ENCODE peak calls at places on chromosomes 6 and 20, in four cellular contexts. Q is cardiac muscle cell, M is adrenal gland, N is WERI-Rb-1. L is an unnamed sample.

GRCh38 chr6:20712011-20712410 is 177.8 kb downstream of the CDKAL1 start:
- DNase-seq in Q (peak; percentile 28), M (no peak), N (no peak), L (no peak)

GRCh38 chr20:11305406-11305805 is 612.3 kb upstream of the BTBD3 start:
- DNase-seq in Q (no peak), M (no peak), N (no peak), L (no peak)

GRCh38 chr6:133309579-133309978 is 68.4 kb downstream of the EYA4 start:
- DNase-seq in Q (peak; percentile 71), M (no peak), N (no peak), L (no peak)

GRCh38 chr6:18269253-18269652 is 4.9 kb upstream of the DEK start:
- DNase-seq in Q (peak; percentile 4), M (peak; percentile 71), N (no peak), L (no peak)

GRCh38 chr6:38713812-38714211 is 1.3 kb upstream of the DNAH8 start:
- DNase-seq in Q (no peak), M (no peak), N (no peak), L (no peak)

GRCh38 chr6:32192608-32193039 is at the start of gene GPSM3:
- DNase-seq in Q (peak; percentile 70), M (peak; percentile 22), N (no peak), L (peak; percentile 82)

GRCh38 chr6:151128764-151129370 is 110.9 kb upstream of the AKAP12 start:
- DNase-seq in Q (no peak), M (no peak), N (no peak), L (no peak)

GRCh38 chr6:111527367-111527766 is 44.3 kb upstream of the REV3L start:
- DNase-seq in Q (no peak), M (no peak), N (no peak), L (no peak)

GRCh38 chr6:138161434-138162103 is at the start of gene ARFGEF3:
- DNase-seq in Q (peak; percentile 13), M (peak; percentile 22), N (peak; percentile 65), L (peak; percentile 72)

GRCh38 chr6:89433637-89434499 is 916 bp downstream of the ANKRD6 start:
- DNase-seq in Q (peak; percentile 9), M (no peak), N (peak; percentile 23), L (no peak)

GRCh38 chr20:36836591-36837329 is 39.2 kb upstream of the TLDC2 start:
- DNase-seq in Q (peak; percentile 65), M (peak; percentile 74), N (peak; percentile 89), L (peak; percentile 79)

GRCh38 chr6:7899046-7899888 is 11.3 kb downstream of the TXNDC5 start:
- DNase-seq in Q (no peak), M (no peak), N (peak; percentile 38), L (no peak)

GRCh38 chr20:50240092-50240491 is 49.5 kb downstream of the CEBPB start:
- DNase-seq in Q (no peak), M (no peak), N (no peak), L (no peak)

GRCh38 chr6:26094036-26094435 is 6.8 kb downstream of the HFE start:
- DNase-seq in Q (no peak), M (no peak), N (no peak), L (no peak)

GRCh38 chr20:59781236-59781635 is 152.2 kb downstream of the SYCP2 start:
- DNase-seq in Q (no peak), M (no peak), N (no peak), L (peak; percentile 13)

GRCh38 chr20:57066126-57066900 is 200.1 kb downstream of the BMP7 start:
- DNase-seq in Q (no peak), M (no peak), N (no peak), L (no peak)

GRCh38 chr20:25310921-25311728 is 63.2 kb downstream of the PYGB start:
- DNase-seq in Q (peak; percentile 53), M (no peak), N (no peak), L (no peak)

GRCh38 chr20:58092353-58092752 is 136.1 kb downstream of the ANKRD60 start:
- DNase-seq in Q (no peak), M (no peak), N (no peak), L (no peak)

GRCh38 chr20:58436868-58437645 is 48.0 kb downstream of the VAPB start:
- DNase-seq in Q (no peak), M (no peak), N (no peak), L (no peak)

GRCh38 chr6:98769546-98769945 is 64.8 kb upstream of the POU3F2 start:
- DNase-seq in Q (peak; percentile 5), M (no peak), N (peak; percentile 56), L (no peak)
- TF ChIP-seq CTCF in Q (no peak), M (no peak), N (peak; percentile 39), L (peak; percentile 8)

GRCh38 chr20:45487231-45487635 is 17.7 kb downstream of the WFDC2 start:
- DNase-seq in Q (no peak), M (no peak), N (no peak), L (no peak)
- TF ChIP-seq CTCF in Q (peak; percentile 12), M (no peak), N (peak; percentile 14), L (no peak)

GRCh38 chr6:49003348-49003747 is 459.7 kb downstream of the MMUT start:
- DNase-seq in Q (no peak), M (no peak), N (no peak), L (no peak)

GRCh38 chr6:49001856-49002255 is 461.2 kb downstream of the MMUT start:
- DNase-seq in Q (peak; percentile 40), M (peak; percentile 26), N (no peak), L (no peak)

GRCh38 chr6:49004806-49005205 is 458.2 kb downstream of the MMUT start:
- DNase-seq in Q (no peak), M (no peak), N (no peak), L (no peak)
- TF ChIP-seq CTCF in Q (no peak), M (no peak), N (no peak), L (no peak)

GRCh38 chr6:168608113-168608400 is 167.1 kb downstream of the SMOC2 start:
- DNase-seq in Q (no peak), M (no peak), N (no peak), L (no peak)

GRCh38 chr6:168607272-168608112 is 166.5 kb downstream of the SMOC2 start:
- DNase-seq in Q (no peak), M (no peak), N (no peak), L (no peak)

GRCh38 chr6:168603234-168603633 is 162.2 kb downstream of the SMOC2 start:
- DNase-seq in Q (no peak), M (no peak), N (no peak), L (no peak)

GRCh38 chr6:168606722-168607121 is 165.7 kb downstream of the SMOC2 start:
- DNase-seq in Q (no peak), M (no peak), N (no peak), L (no peak)

DNA sequence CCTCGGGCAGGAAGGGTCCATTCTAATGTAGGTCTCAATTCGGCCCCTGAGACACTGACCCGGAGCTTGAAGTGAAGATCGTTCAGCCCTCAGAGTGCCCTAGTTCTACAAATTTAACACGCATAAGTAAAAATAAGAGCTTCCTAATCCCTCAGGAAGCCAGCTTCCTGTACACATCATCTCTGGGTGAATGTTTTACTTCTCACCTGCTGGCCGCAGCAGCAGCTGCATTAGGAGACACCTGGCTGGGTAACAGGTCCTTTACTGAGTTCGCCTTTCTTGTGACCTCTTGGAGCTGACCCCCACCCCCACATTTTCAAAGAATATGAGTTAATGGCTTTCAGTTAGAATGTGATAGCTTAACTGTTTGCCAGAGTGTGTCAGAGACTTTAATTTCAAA is 165.0 kb downstream of the SMOC2 start:
- DNase-seq in Q (no peak), M (no peak), N (no peak), L (no peak)
- TF ChIP-seq CTCF in Q (no peak), M (no peak), N (no peak), L (no peak)

DNA sequence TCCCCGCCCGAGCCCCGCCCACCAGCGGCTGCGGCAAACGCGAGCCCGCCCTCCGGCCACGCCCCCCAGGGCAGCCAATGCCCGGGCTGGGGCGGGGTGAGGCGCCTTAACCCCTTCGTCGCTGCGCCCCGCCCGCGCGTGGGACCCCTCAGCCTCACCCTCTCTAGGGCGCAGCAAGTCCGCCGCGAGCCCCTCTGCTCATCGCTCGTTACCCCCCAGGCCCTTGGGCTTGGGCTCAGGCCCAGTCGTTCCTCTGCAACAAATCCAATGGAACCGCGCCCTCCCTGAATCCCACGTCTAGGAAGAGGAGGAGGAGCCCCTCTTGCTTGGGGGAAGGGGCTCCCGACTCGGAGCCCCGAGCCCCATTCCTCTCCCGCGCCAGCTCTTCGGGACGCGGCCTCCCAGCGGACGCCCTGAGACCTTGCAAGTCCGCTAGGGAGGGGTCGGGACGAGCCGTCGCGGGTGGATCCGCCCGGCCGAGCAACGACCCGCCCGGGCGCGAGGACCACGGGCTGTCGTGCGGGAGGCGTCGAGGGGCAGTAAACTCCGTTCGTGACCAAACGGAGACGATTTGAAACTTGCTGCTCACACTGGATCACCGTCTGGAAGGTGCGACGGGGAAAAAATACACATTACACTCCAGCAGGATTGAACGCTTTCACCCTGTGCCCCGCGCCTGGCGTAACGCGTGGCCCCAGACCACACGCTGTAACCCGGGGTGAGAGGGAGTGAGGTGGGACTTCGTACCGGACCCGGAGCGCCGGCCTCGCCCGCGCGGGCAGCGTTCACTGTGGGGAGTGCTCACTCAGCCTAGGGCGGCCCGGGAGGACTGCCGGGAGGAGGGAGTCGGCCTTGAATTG is 463 bp upstream of the LZTS3 start:
- DNase-seq in Q (peak; percentile 83), M (peak; percentile 84), N (peak; percentile 91), L (peak; percentile 95)
- TF ChIP-seq CTCF in Q (peak; percentile 23), M (no peak), N (peak; percentile 22), L (no peak)

L was measured in heart left ventricle.